ENCODE peak calls at places on chromosomes 4 and X, in six cellular contexts. I is A549, P is HepG2, K is K562, M is upper lobe of left lung, V is GM12878. N is an unnamed sample.

GRCh38 chr4:142354794-142355416 is 491.2 kb downstream of the INPP4B start:
- ATAC-seq in I (no peak), M (no peak), V (peak; percentile 37), P (no peak), K (no peak), N (peak; percentile 16)

GRCh38 chr4:160495356-160495755 is 1392.5 kb downstream of the RAPGEF2 start:
- ATAC-seq in I (no peak), K (no peak), M (no peak), V (no peak), P (no peak), N (no peak)

GRCh38 chr4:46649390-46649789 is 259.5 kb upstream of the GABRA2 start:
- ATAC-seq in K (no peak), V (no peak), I (no peak), M (no peak), P (no peak), N (no peak)

GRCh38 chr4:881709-882108 is 50.4 kb downstream of the GAK start:
- ATAC-seq in I (no peak), V (no peak), M (no peak), P (no peak), K (no peak), N (no peak)

GRCh38 chrX:18996536-18996935 is 12.6 kb upstream of the PHKA2 start:
- ATAC-seq in V (no peak), P (no peak), I (no peak), M (no peak), K (no peak), N (no peak)

GRCh38 chr4:37243722-37244582 is 591 bp upstream of the NWD2 start:
- ATAC-seq in V (no peak), P (peak; percentile 55), M (no peak), I (no peak), K (peak; percentile 44), N (no peak)

GRCh38 chrX:139429913-139430312 is 100.6 kb upstream of the F9 start:
- ATAC-seq in M (no peak), K (peak; percentile 36), I (no peak), P (no peak), V (no peak), N (no peak)

GRCh38 chr4:158669310-158669709 is 2.4 kb downstream of the C4orf46 start:
- ATAC-seq in V (peak; percentile 0), I (no peak), P (no peak), K (no peak), M (no peak), N (no peak)

GRCh38 chr4:113404846-113405245 is 355.4 kb downstream of the ANK2 start:
- ATAC-seq in K (no peak), P (peak; percentile 47), V (no peak), M (no peak), I (no peak), N (no peak)

GRCh38 chr4:10045481-10045880 is 24.2 kb upstream of the SLC2A9 start:
- ATAC-seq in P (peak; percentile 92), V (no peak), K (no peak), M (no peak), I (peak; percentile 78), N (no peak)

GRCh38 chrX:19678941-19679340 is 163.6 kb upstream of the MAP3K15 start:
- ATAC-seq in P (no peak), V (peak; percentile 49), I (no peak), M (no peak), K (no peak), N (no peak)

GRCh38 chr4:14125375-14126129 is 498.0 kb upstream of the BOD1L1 start:
- ATAC-seq in M (peak; percentile 76), P (no peak), V (peak; percentile 97), K (no peak), I (no peak), N (no peak)

GRCh38 chr4:56003606-56004005 is 54.9 kb downstream of the CEP135 start:
- ATAC-seq in M (no peak), K (no peak), P (no peak), I (no peak), V (no peak), N (no peak)

GRCh38 chrX:9355739-9356138 is 109.1 kb upstream of the TBL1X start:
- ATAC-seq in V (no peak), M (no peak), K (no peak), P (no peak), I (no peak), N (no peak)

GRCh38 chr4:120922390-120923200 is at the start of gene PRDM5:
- ATAC-seq in K (no peak), P (peak; percentile 61), M (peak; percentile 88), V (no peak), I (peak; percentile 83), N (peak; percentile 81)

GRCh38 chrX:50206753-50207152 is 2.2 kb downstream of the CCNB3 start:
- ATAC-seq in M (no peak), P (peak; percentile 63), V (no peak), I (no peak), K (peak; percentile 62), N (no peak)

GRCh38 chrX:50211510-50211909 is 6.9 kb downstream of the CCNB3 start:
- ATAC-seq in M (no peak), K (peak; percentile 82), I (peak; percentile 85), V (peak; percentile 68), P (peak; percentile 64), N (no peak)
- TF ChIP-seq CTCF in M (peak; percentile 9), K (peak; percentile 54), I (peak; percentile 6), V (peak; percentile 22), P (peak; percentile 26), N (no peak)

DNA sequence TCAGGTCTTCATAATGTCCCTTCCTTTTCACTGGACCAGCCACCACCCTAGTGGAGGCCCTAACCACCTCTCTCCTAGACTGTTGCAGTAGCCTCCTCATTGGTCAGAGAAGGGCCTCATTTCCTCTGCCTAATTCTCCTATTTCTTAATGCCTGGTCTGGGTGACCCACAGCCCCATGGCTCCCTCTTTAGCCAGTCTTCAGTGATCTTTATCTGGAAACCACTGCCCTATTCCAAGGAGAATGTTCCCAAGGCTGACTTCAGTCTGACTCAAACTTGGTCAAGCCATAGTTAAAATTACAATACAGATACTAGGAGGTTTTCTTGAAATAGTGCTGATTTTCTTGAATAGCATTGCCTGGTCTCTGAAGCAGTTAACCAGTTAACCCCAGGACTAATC is 53.6 kb upstream of the PRPS1 start:
- ATAC-seq in P (peak; percentile 63), I (peak; percentile 11), M (no peak), K (no peak), V (no peak), N (no peak)
- TF ChIP-seq EP300 in P (no peak), I (no peak), M (no peak), K (no peak), V (no peak), N (no peak)

DNA sequence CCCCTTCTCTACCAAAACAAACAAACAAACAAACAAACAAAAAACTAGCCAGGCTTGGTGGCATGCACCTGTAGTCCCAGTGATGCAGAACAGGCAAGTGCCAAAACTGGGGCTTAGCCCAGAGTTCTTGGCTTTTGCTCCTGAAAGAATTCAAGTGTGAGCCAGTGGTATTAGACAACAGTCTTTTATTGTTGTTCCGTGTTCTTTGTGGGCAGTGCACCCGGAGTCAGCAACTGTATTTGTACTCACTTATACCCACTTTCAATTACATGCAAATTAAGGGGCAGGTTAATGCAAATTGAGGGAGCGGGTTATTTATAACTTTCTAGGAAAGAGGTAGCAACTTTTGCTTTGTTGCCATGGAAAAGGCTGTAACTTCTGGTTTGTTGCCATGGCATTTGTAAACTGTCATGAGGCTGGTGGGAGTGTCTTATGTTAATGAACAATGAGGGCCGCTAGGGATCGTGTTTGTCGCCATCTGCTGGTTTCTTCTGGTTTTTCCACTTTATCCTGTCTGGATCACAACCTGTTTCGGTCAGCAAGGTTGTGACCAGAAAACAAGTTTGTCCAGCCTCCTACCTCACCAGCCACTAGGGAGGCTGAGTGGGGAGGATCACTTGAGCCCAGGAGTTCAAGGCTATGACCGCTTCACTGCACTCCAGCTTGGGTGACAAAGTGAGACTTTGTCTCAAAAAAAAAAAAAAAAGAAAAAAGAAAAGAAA is 88.8 kb upstream of the ESX1 start:
- ATAC-seq in K (peak; percentile 97), P (peak; percentile 81), V (peak; percentile 95), M (peak; percentile 63), I (peak; percentile 85), N (no peak)
- TF ChIP-seq CTCF in K (peak; percentile 54), P (peak; percentile 59), V (peak; percentile 57), M (peak; percentile 30), I (peak; percentile 65), N (no peak)

GRCh38 chr4:185106353-185106752 is 36.7 kb upstream of the SLC25A4 start:
- ATAC-seq in P (peak; percentile 74), M (no peak), V (no peak), K (peak; percentile 52), I (no peak), N (no peak)

GRCh38 chr4:185109736-185110135 is 33.3 kb upstream of the SLC25A4 start:
- ATAC-seq in M (no peak), V (no peak), I (no peak), K (no peak), P (no peak), N (no peak)

GRCh38 chr4:185110375-185110823 is 32.7 kb upstream of the SLC25A4 start:
- ATAC-seq in K (no peak), I (no peak), P (no peak), M (no peak), V (no peak), N (no peak)

GRCh38 chr4:185108669-185109068 is 34.4 kb upstream of the SLC25A4 start:
- ATAC-seq in M (peak; percentile 54), I (no peak), P (peak; percentile 31), V (peak; percentile 51), K (no peak), N (no peak)

GRCh38 chr4:185108185-185108584 is 34.9 kb upstream of the SLC25A4 start:
- ATAC-seq in V (no peak), M (no peak), I (no peak), P (no peak), K (no peak), N (no peak)
- TF ChIP-seq EP300 in V (no peak), M (no peak), I (no peak), P (no peak), K (no peak), N (no peak)

GRCh38 chr4:118993329-118993728 is 104.7 kb downstream of the SYNPO2 start:
- ATAC-seq in I (no peak), K (no peak), V (no peak), M (no peak), P (no peak), N (no peak)
- TF ChIP-seq CTCF in I (no peak), K (no peak), V (no peak), M (no peak), P (no peak), N (no peak)

GRCh38 chr4:26590639-26591038 is 6.8 kb downstream of the TBC1D19 start:
- ATAC-seq in P (no peak), I (no peak), K (no peak), M (no peak), V (no peak), N (no peak)
- TF ChIP-seq EP300 in P (no peak), I (no peak), K (no peak), M (no peak), V (no peak), N (no peak)

DNA sequence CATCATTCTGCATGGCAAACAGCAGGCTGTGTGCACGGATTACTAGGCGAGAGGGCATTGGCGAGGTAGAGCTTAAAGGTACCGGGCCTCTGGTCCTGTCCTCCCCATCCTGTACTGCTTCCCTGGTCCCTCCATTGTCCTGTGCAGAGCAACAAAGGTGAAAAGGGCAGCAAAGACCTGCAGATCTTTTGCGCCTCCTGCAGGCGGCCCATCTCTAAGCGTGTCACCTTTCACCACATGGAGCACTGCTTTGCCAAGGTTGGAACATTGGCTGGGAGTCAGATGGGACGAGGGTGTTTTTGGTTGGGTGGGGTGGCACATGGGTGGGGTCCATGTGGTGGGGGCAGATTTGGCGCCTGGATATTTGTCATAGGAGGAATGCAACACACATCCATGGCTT is 64.7 kb upstream of the UXT start:
- ATAC-seq in V (no peak), P (peak; percentile 49), M (no peak), I (no peak), K (peak; percentile 95), N (no peak)
- TF ChIP-seq CTCF in V (peak; percentile 27), P (peak; percentile 52), M (no peak), I (no peak), K (peak; percentile 72), N (no peak)